ENCODE peak calls at places on chromosomes 13 and 19, in ten cellular contexts. X is ovary, Y is cardiac muscle cell, W is mammary epithelial cell, O is brain microvascular endothelial cell, A is fibroblast of lung, V is heart left ventricle, C is stomach, F is sigmoid colon, K is adrenal gland. N is an unnamed sample.

GRCh38 chr13:36774895-36775294 is 44.1 kb upstream of the RFXAP start:
- DNase-seq in K (no peak), V (no peak), C (no peak), A (no peak), O (no peak), Y (peak), X (no peak), W (no peak), F (no peak), N (no peak)

GRCh38 chr19:32830231-32831014 is 39.1 kb downstream of the SLC7A9 start:
- DNase-seq in X (no peak), V (no peak), W (no peak), A (peak), K (no peak), O (peak), C (no peak), F (no peak), Y (peak), N (no peak)

GRCh38 chr19:3163230-3163886 is 15.2 kb upstream of the S1PR4 start:
- DNase-seq in F (peak), X (peak), A (peak), V (peak), Y (peak), K (no peak), W (peak), C (peak), O (peak), N (peak)

GRCh38 chr13:94658926-94659649 is 53.3 kb downstream of the SOX21 start:
- DNase-seq in V (no peak), A (no peak), Y (no peak), C (no peak), O (no peak), X (no peak), W (peak), K (no peak), F (no peak), N (no peak)

GRCh38 chr19:35059006-35059798 is 17.7 kb downstream of the HPN start:
- DNase-seq in K (no peak), A (no peak), Y (no peak), C (no peak), X (no peak), O (no peak), W (no peak), V (no peak), F (no peak), N (no peak)

GRCh38 chr19:53883741-53884140 is 1.7 kb downstream of the PRKCG start:
- DNase-seq in W (no peak), A (no peak), V (no peak), O (no peak), K (no peak), X (no peak), F (no peak), C (no peak), Y (no peak), N (no peak)

GRCh38 chr13:98678741-98679140 is 73.7 kb downstream of the SLC15A1 start:
- DNase-seq in C (no peak), Y (no peak), W (no peak), X (no peak), V (no peak), K (no peak), F (no peak), O (no peak), A (no peak), N (no peak)

GRCh38 chr19:48102870-48103751 is 7.5 kb downstream of the PLA2G4C start:
- DNase-seq in A (peak), C (no peak), O (peak), Y (peak), X (no peak), V (no peak), F (no peak), K (peak), W (peak), N (peak)

GRCh38 chr19:8506402-8506957 is 4.0 kb upstream of the PRAM1 start:
- DNase-seq in K (no peak), X (no peak), C (no peak), A (no peak), O (no peak), W (no peak), V (no peak), F (no peak), Y (no peak), N (no peak)

GRCh38 chr19:18170714-18171255 is 2.8 kb upstream of the IFI30 start:
- DNase-seq in C (no peak), X (peak), V (peak), K (peak), W (no peak), A (no peak), O (no peak), F (no peak), Y (peak), N (no peak)

GRCh38 chr13:41716236-41716635 is 244.7 kb downstream of the VWA8 start:
- DNase-seq in X (no peak), V (no peak), C (no peak), K (no peak), W (no peak), A (no peak), Y (no peak), F (no peak), O (no peak), N (no peak)

GRCh38 chr13:110283661-110284516 is 23.1 kb downstream of the COL4A1 start:
- DNase-seq in C (no peak), V (no peak), K (no peak), W (no peak), O (no peak), X (no peak), A (peak), F (peak), Y (peak), N (no peak)

GRCh38 chr13:44843403-44843802 is 145.9 kb downstream of the NUFIP1 start:
- DNase-seq in V (no peak), A (no peak), K (no peak), X (no peak), O (peak), Y (peak), W (peak), F (no peak), C (no peak), N (no peak)

GRCh38 chr13:90538063-90538462 is 809.4 kb upstream of the MIR17HG start:
- DNase-seq in V (no peak), X (no peak), O (no peak), K (no peak), W (no peak), C (no peak), F (no peak), Y (no peak), A (no peak), N (no peak)

GRCh38 chr19:57515218-57515617 is 11.9 kb upstream of the ZNF549 start:
- DNase-seq in F (no peak), X (no peak), V (no peak), A (no peak), K (no peak), W (no peak), C (no peak), O (no peak), Y (no peak), N (no peak)

GRCh38 chr19:56110515-56111448 is 10.3 kb downstream of the ZNF787 start:
- DNase-seq in W (no peak), F (no peak), K (peak), O (peak), A (peak), V (peak), C (peak), X (peak), Y (peak), N (no peak)

GRCh38 chr13:67943116-67943515 is 713.0 kb upstream of the PCDH9 start:
- DNase-seq in Y (no peak), W (no peak), C (no peak), O (no peak), X (no peak), V (no peak), F (no peak), K (no peak), A (peak), N (no peak)

DNA sequence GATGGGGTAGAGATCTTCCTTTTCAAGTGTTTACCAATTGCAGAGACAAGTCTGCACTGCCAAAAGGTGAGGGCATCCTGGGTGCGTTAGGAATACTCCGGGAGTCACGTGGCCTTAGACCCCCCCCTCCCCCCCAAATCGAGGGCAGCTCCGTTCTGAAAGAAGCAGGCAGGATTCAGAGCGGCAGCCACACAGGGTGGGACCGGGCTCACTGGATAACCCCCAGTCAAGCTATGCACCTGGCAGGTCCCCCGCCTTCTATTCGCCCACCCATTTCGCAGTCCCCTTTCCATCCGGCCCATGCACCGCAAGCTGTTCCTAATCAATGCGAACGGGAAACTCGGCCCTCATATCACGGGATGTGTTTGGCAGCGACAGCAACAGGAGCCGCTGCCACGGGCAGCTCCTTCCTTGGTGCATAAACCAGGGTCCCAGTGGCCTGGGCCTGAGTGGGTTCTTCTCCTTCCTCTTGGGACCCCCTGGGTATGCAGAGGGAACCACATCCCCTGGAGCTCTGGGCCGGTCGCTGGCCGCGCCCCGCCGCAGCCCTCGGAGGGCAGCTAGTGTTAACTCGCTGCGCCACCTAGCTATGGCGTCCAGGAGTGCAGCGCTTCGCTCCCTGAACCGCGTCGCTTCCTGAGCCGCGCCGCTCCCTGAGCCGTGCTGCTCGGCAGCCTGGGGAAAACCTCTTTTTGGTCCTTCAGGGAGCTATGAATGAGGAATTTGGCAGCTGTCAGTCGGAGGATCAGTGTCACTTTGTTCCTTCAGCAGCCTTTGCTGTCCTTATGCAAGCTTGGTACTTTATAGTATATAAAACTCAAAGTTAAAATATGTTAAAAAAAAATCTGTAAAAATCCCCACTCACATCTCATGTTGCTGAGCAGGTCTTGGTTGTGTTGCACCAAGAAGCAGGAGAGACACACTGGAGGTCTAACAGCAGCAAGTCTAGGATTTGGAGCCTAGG is 41.4 kb downstream of the LYL1 start:
- DNase-seq in F (peak), V (peak), O (peak), X (peak), C (peak), K (peak), A (peak), Y (peak), W (peak), N (peak)
- H3K27ac ChIP-seq in F (peak), V (peak), O (no peak), X (peak), C (peak), K (no peak), A (peak), Y (no peak), W (peak), N (peak)

GRCh38 chr19:41959056-41960053 is at the start of gene RABAC1:
- DNase-seq in W (peak), O (peak), C (peak), Y (peak), F (peak), K (peak), A (peak), V (peak), X (peak), N (peak)
- TF ChIP-seq CTCF in W (peak), O (peak), C (no peak), Y (peak), F (no peak), K (no peak), A (no peak), V (no peak), X (no peak), N (no peak)

GRCh38 chr13:107845911-107846310 is 369.4 kb downstream of the LIG4 start:
- DNase-seq in W (no peak), X (no peak), F (no peak), V (no peak), Y (no peak), O (no peak), A (no peak), K (no peak), C (no peak), N (no peak)

GRCh38 chr13:107846642-107847041 is 368.7 kb downstream of the LIG4 start:
- DNase-seq in W (no peak), F (no peak), C (no peak), K (no peak), X (no peak), V (no peak), O (no peak), A (no peak), Y (no peak), N (no peak)

GRCh38 chr13:107851670-107852460 is 363.5 kb downstream of the LIG4 start:
- DNase-seq in F (no peak), X (no peak), C (no peak), A (no peak), V (no peak), W (no peak), K (no peak), O (no peak), Y (no peak), N (no peak)

GRCh38 chr13:107843281-107843680 is 372.1 kb downstream of the LIG4 start:
- DNase-seq in C (no peak), K (no peak), V (no peak), O (no peak), A (no peak), W (no peak), X (no peak), Y (no peak), F (no peak), N (no peak)

GRCh38 chr13:107847406-107847805 is 367.9 kb downstream of the LIG4 start:
- DNase-seq in W (no peak), O (no peak), Y (no peak), X (no peak), K (no peak), V (no peak), A (peak), C (no peak), F (no peak), N (no peak)
- H3K27ac ChIP-seq in W (no peak), O (no peak), Y (peak), X (no peak), K (no peak), V (no peak), A (no peak), C (no peak), F (no peak), N (no peak)

DNA sequence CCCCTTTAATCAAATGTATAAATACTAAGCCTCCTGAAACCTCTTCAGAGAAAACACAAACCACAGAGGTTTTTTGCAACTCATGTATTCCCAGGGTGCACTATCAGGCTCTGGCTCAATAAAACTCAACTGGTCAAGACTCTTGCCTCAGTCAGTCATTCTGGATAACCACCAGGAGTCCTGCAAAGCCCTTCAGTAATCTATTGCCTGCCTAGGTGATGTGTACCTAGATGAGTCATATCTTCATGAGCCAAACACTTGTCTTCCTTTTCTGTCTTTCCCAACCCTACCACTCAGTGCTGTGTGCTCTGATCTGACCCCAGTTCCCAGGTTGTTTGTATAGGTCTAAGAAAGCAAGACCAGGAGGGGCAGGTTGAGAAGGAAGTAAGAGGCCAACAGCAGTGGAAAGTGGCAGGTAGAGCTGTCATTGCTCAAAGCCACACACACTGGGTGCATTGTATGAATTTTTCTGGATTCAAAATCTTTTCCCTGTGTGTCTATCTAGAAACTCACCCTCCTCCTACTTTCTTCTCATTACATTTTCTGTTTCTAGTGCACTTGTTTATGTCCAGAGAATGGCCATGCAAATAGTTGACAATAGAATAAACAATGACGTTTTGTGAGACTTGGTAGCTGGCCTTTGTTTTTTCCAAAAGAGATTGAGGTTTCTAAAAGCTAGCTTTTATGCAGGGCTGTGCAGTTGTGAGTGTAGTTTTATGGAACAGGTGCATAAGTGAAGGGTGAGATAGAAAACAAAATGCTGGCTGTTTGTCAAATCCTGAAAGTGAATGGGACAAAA is 48.1 kb downstream of the PSG1 start:
- DNase-seq in V (no peak), W (peak), O (no peak), A (no peak), K (no peak), X (no peak), C (no peak), F (no peak), Y (no peak), N (peak)
- TF ChIP-seq CTCF in V (no peak), W (peak), O (no peak), A (no peak), K (no peak), X (no peak), C (no peak), F (no peak), Y (no peak), N (no peak)

DNA sequence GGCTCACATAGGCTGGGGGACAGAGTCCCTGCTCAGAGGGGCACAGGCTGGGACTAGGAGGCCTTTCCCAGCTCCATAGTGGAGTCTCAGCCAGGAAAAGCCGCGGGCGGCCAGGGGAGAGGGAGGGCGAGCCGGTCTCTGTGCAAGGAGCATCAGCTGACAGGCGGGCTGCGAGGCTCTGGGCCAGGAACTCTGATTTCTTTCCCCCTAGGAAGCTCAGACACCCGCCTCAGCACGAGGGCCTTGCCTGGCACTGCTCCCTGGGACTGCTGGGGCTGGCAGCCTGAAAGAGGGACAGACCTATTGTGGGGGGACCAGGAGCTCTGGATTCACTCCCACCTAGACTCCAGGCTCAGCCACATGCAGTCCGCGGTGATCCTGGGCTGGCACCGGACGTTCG is 2.2 kb upstream of the PLK5 start:
- DNase-seq in V (peak), X (no peak), F (peak), Y (peak), W (no peak), C (no peak), A (no peak), K (no peak), O (no peak), N (no peak)
- H3K27ac ChIP-seq in V (peak), X (no peak), F (no peak), Y (no peak), W (no peak), C (no peak), A (no peak), K (no peak), O (no peak), N (no peak)